ENCODE peak calls at places on chromosomes 2 and 18, in five cellular contexts. One of them, this sample, is unnamed.

GRCh38 chr2:202164409-202164808 is 74.0 kb downstream of the SUMO1 start:
- DNase-seq in NCI-H1048: no peak
- DNase-seq in DMS79: no peak
- DNase-seq in GM19239: no peak
- DNase-seq in mesendoderm: peak
- DNase-seq in this sample: no peak

GRCh38 chr2:191018663-191019119 is 4.7 kb upstream of the STAT1 start:
- DNase-seq in NCI-H1048: no peak
- DNase-seq in DMS79: no peak
- DNase-seq in GM19239: no peak
- DNase-seq in mesendoderm: no peak
- DNase-seq in this sample: no peak

GRCh38 chr18:61995547-61996062 is 102.8 kb upstream of the RNF152 start:
- DNase-seq in NCI-H1048: no peak
- DNase-seq in DMS79: no peak
- DNase-seq in GM19239: no peak
- DNase-seq in mesendoderm: no peak
- DNase-seq in this sample: no peak

GRCh38 chr18:617970-618504 is 21.2 kb downstream of the CLUL1 start:
- DNase-seq in NCI-H1048: no peak
- DNase-seq in DMS79: no peak
- DNase-seq in GM19239: no peak
- DNase-seq in mesendoderm: no peak
- DNase-seq in this sample: no peak

GRCh38 chr2:58137221-58137620 is 90.6 kb downstream of the VRK2 start:
- DNase-seq in NCI-H1048: no peak
- DNase-seq in DMS79: no peak
- DNase-seq in GM19239: no peak
- DNase-seq in mesendoderm: no peak
- DNase-seq in this sample: no peak

GRCh38 chr2:9720352-9721093 is 89.7 kb upstream of the YWHAQ start:
- DNase-seq in NCI-H1048: no peak
- DNase-seq in DMS79: peak
- DNase-seq in GM19239: no peak
- DNase-seq in mesendoderm: no peak
- DNase-seq in this sample: no peak

GRCh38 chr2:232479341-232480200 is 8.1 kb downstream of the ECEL1 start:
- DNase-seq in NCI-H1048: no peak
- DNase-seq in DMS79: no peak
- DNase-seq in GM19239: no peak
- DNase-seq in mesendoderm: no peak
- DNase-seq in this sample: no peak

GRCh38 chr2:203631068-203631757 is 75.2 kb upstream of the CD28 start:
- DNase-seq in NCI-H1048: no peak
- DNase-seq in DMS79: no peak
- DNase-seq in GM19239: no peak
- DNase-seq in mesendoderm: no peak
- DNase-seq in this sample: no peak

GRCh38 chr2:42332575-42332974 is 28.4 kb downstream of the COX7A2L start:
- DNase-seq in NCI-H1048: no peak
- DNase-seq in DMS79: no peak
- DNase-seq in GM19239: no peak
- DNase-seq in mesendoderm: no peak
- DNase-seq in this sample: no peak

GRCh38 chr18:12032786-12033642 is 51.7 kb downstream of the IMPA2 start:
- DNase-seq in NCI-H1048: no peak
- DNase-seq in DMS79: no peak
- DNase-seq in GM19239: no peak
- DNase-seq in mesendoderm: no peak
- DNase-seq in this sample: no peak

GRCh38 chr18:45724591-45724990 is 610 bp downstream of the SLC14A1 start:
- DNase-seq in NCI-H1048: no peak
- DNase-seq in DMS79: no peak
- DNase-seq in GM19239: no peak
- DNase-seq in mesendoderm: no peak
- DNase-seq in this sample: no peak

GRCh38 chr2:236397681-236398080 is 133.5 kb upstream of the ASB18 start:
- DNase-seq in NCI-H1048: no peak
- DNase-seq in DMS79: no peak
- DNase-seq in GM19239: no peak
- DNase-seq in mesendoderm: no peak
- DNase-seq in this sample: no peak

GRCh38 chr2:119469661-119470297 is 38.1 kb downstream of the TMEM37 start:
- DNase-seq in NCI-H1048: no peak
- DNase-seq in DMS79: peak
- DNase-seq in GM19239: no peak
- DNase-seq in mesendoderm: no peak
- DNase-seq in this sample: no peak

GRCh38 chr2:33018271-33018670 is 71.5 kb downstream of the LTBP1 start:
- DNase-seq in NCI-H1048: no peak
- DNase-seq in DMS79: no peak
- DNase-seq in GM19239: no peak
- DNase-seq in mesendoderm: peak
- DNase-seq in this sample: no peak

GRCh38 chr18:50507120-50507590 is 52.7 kb upstream of the MAPK4 start:
- DNase-seq in NCI-H1048: no peak
- DNase-seq in DMS79: peak
- DNase-seq in GM19239: no peak
- DNase-seq in mesendoderm: peak
- DNase-seq in this sample: no peak

GRCh38 chr18:47280121-47280520 is 28.7 kb upstream of the SKOR2 start:
- DNase-seq in NCI-H1048: no peak
- DNase-seq in DMS79: no peak
- DNase-seq in GM19239: no peak
- DNase-seq in mesendoderm: no peak
- DNase-seq in this sample: no peak

GRCh38 chr2:147031897-147032296 is 812.9 kb upstream of the ACVR2A start:
- DNase-seq in NCI-H1048: no peak
- DNase-seq in DMS79: no peak
- DNase-seq in GM19239: no peak
- DNase-seq in mesendoderm: no peak
- DNase-seq in this sample: no peak

GRCh38 chr2:128602038-128602698 is 283.5 kb upstream of the HS6ST1 start:
- DNase-seq in NCI-H1048: no peak
- DNase-seq in DMS79: no peak
- DNase-seq in GM19239: no peak
- DNase-seq in mesendoderm: no peak
- DNase-seq in this sample: no peak

GRCh38 chr2:200188851-200189250 is 117.6 kb upstream of the SPATS2L start:
- DNase-seq in NCI-H1048: no peak
- DNase-seq in DMS79: no peak
- DNase-seq in GM19239: no peak
- DNase-seq in mesendoderm: no peak
- DNase-seq in this sample: no peak

GRCh38 chr2:27653397-27653796 is 10.0 kb downstream of the SUPT7L start:
- DNase-seq in NCI-H1048: no peak
- DNase-seq in DMS79: no peak
- DNase-seq in GM19239: no peak
- DNase-seq in mesendoderm: no peak
- DNase-seq in this sample: no peak

GRCh38 chr2:235432741-235433520 is 60.9 kb upstream of the AGAP1 start:
- DNase-seq in NCI-H1048: no peak
- DNase-seq in DMS79: no peak
- DNase-seq in GM19239: no peak
- DNase-seq in mesendoderm: no peak
- DNase-seq in this sample: no peak

GRCh38 chr18:33673689-33674088 is 95.7 kb downstream of the ASXL3 start:
- DNase-seq in NCI-H1048: no peak
- DNase-seq in DMS79: no peak
- DNase-seq in GM19239: no peak
- DNase-seq in mesendoderm: peak
- DNase-seq in this sample: no peak

This sample was measured in SK-N-MC.